ENCODE peak calls at places on chromosomes 13 and 19, in four cellular contexts. W is tibial artery; J is CD4-positive, alpha-beta memory T cell; V is CD8-positive, alpha-beta memory T cell. F is an unnamed sample. For H3K36me3 and H3K4me1, the result is how much of the 10 kb centered on the place peaks cover.

GRCh38 chr19:31451686-31452325 is 102.6 kb upstream of the TSHZ3 start:
- DNase-seq in W (no peak), J (no peak), V (no peak), F (no peak)

GRCh38 chr13:72384186-72384823 is 343.1 kb downstream of the MZT1 start:
- DNase-seq in W (no peak), J (no peak), V (no peak), F (no peak)

GRCh38 chr13:30713133-30713532 is 22.2 kb upstream of the ALOX5AP start:
- DNase-seq in W (no peak), J (no peak), V (no peak), F (peak)

GRCh38 chr13:113928701-113929627 is 44.9 kb downstream of the C13orf46 start:
- DNase-seq in W (peak), J (no peak), V (no peak), F (no peak)

GRCh38 chr13:70253411-70253810 is 145.2 kb upstream of the KLHL1 start:
- DNase-seq in W (no peak), J (no peak), V (no peak), F (no peak)

GRCh38 chr19:19304186-19304975 is 15.9 kb downstream of the SUGP1 start:
- DNase-seq in W (no peak), J (no peak), V (no peak), F (no peak)

GRCh38 chr13:47930649-47931165 is 70.4 kb downstream of the SUCLA2 start:
- DNase-seq in W (no peak), J (no peak), V (no peak), F (no peak)

GRCh38 chr13:38210928-38211596 is 138.6 kb upstream of the UFM1 start:
- DNase-seq in W (no peak), J (no peak), V (no peak), F (no peak)

GRCh38 chr13:108463365-108463764 is 166.0 kb upstream of the MYO16 start:
- DNase-seq in W (no peak), J (peak), V (no peak), F (no peak)

GRCh38 chr19:23855676-23856075 is 59.0 kb upstream of the ZNF726 start:
- DNase-seq in W (no peak), J (no peak), V (no peak), F (no peak)

GRCh38 chr13:91326156-91326555 is 21.3 kb upstream of the MIR17HG start:
- DNase-seq in W (no peak), J (no peak), V (no peak), F (no peak)

GRCh38 chr13:27170221-27170520 is 1.4 kb downstream of the USP12 start:
- DNase-seq in W (no peak), J (no peak), V (no peak), F (no peak)

GRCh38 chr13:23811366-23812027 is 77.7 kb downstream of the MIPEP start:
- DNase-seq in W (no peak), J (no peak), V (no peak), F (no peak)
- H3K27ac ChIP-seq in W (no peak), J (no peak), V (no peak), F (no peak)

GRCh38 chr13:112447761-112448603 is 71.8 kb downstream of the SPACA7 start:
- DNase-seq in W (no peak), J (no peak), V (no peak), F (peak)

GRCh38 chr13:112448621-112449544 is 72.7 kb downstream of the SPACA7 start:
- DNase-seq in W (peak), J (no peak), V (no peak), F (no peak)

GRCh38 chr13:112446867-112447266 is 70.7 kb downstream of the SPACA7 start:
- DNase-seq in W (no peak), J (no peak), V (no peak), F (no peak)

GRCh38 chr13:112446347-112446861 is 70.2 kb downstream of the SPACA7 start:
- DNase-seq in W (no peak), J (no peak), V (no peak), F (no peak)

GRCh38 chr13:112447306-112447705 is 71.2 kb downstream of the SPACA7 start:
- DNase-seq in W (no peak), J (no peak), V (no peak), F (no peak)
- H3K36me3 ChIP-seq in W (under half), J (under half), V (under half), F (under half)

GRCh38 chr19:35622750-35623149 is 6.1 kb upstream of the RBM42 start:
- DNase-seq in W (no peak), J (no peak), V (no peak), F (no peak)
- H3K4me1 ChIP-seq in W (under half), J (under half), V (under half), F (under half)

GRCh38 chr13:46778095-46778494 is 18.9 kb downstream of the ESD start:
- DNase-seq in W (no peak), J (no peak), V (no peak), F (no peak)
- H3K27ac ChIP-seq in W (peak), J (no peak), V (no peak), F (no peak)

GRCh38 chr13:110186221-110186838 is 120.6 kb downstream of the COL4A1 start:
- DNase-seq in W (no peak), J (no peak), V (no peak), F (no peak)
- H3K36me3 ChIP-seq in W (half or more), J (under half), V (under half), F (under half)

F was measured in small intestine.